ENCODE peak calls at places on chromosomes 6 and 20, in eight cellular contexts. P is dorsolateral prefrontal cortex; B is GM04503; J is PC-3; H is activated T-cell treated with anti-CD3 and anti-CD28 coated beads, Interleukin-2, amount 50 U/mL, for 72 hours; X is occipital lobe; T is skeletal muscle cell; I is Calu3. A is an unnamed sample.

GRCh38 chr6:99333068-99333467 is 16.4 kb downstream of the FAXC start:
- DNase-seq in H (no peak), T (no peak), P (no peak), X (no peak), J (no peak), I (no peak), B (no peak), A (no peak)

GRCh38 chr6:72626126-72626525 is 4.3 kb downstream of the KCNQ5 start:
- DNase-seq in P (no peak), T (no peak), B (no peak), H (no peak), X (no peak), J (no peak), I (no peak), A (no peak)

GRCh38 chr6:52390361-52390727 is 28.4 kb downstream of the PAQR8 start:
- DNase-seq in P (no peak), I (peak; percentile 58), J (peak; percentile 86), H (peak; percentile 51), X (no peak), T (peak; percentile 19), B (no peak), A (no peak)

GRCh38 chr6:107108201-107108890 is 7.0 kb downstream of the BEND3 start:
- DNase-seq in P (no peak), X (no peak), B (no peak), T (no peak), H (no peak), J (no peak), I (no peak), A (no peak)

GRCh38 chr6:704037-704436 is 11.1 kb upstream of the EXOC2 start:
- DNase-seq in T (no peak), B (no peak), P (no peak), X (no peak), H (no peak), J (peak; percentile 48), I (no peak), A (no peak)

GRCh38 chr6:42690151-42690702 is 32.2 kb downstream of the PRPH2 start:
- DNase-seq in P (no peak), J (no peak), I (no peak), H (no peak), X (no peak), B (no peak), T (no peak), A (no peak)

GRCh38 chr6:135537782-135538301 is 40.3 kb upstream of the AHI1 start:
- DNase-seq in J (peak; percentile 82), T (peak; percentile 58), I (peak; percentile 1), P (no peak), B (peak; percentile 27), X (no peak), H (peak; percentile 61), A (no peak)

GRCh38 chr6:42163941-42164340 is 9.2 kb upstream of the GUCA1A start:
- DNase-seq in P (no peak), X (no peak), J (no peak), B (peak; percentile 19), I (no peak), T (no peak), H (no peak), A (no peak)

GRCh38 chr6:143673638-143674037 is 4.1 kb upstream of the PHACTR2 start:
- DNase-seq in J (peak; percentile 91), X (no peak), P (no peak), I (peak; percentile 63), H (no peak), T (peak; percentile 46), B (peak; percentile 62), A (no peak)

GRCh38 chr20:37737806-37738442 is 44.1 kb downstream of the CTNNBL1 start:
- DNase-seq in X (no peak), I (no peak), B (no peak), T (no peak), H (no peak), P (no peak), J (no peak), A (peak; percentile 55)

GRCh38 chr20:1282966-1283365 is 16.9 kb downstream of the SNPH start:
- DNase-seq in P (no peak), B (no peak), I (no peak), H (no peak), J (no peak), X (no peak), T (no peak), A (no peak)

GRCh38 chr6:30926644-30927043 is 5.3 kb downstream of the SFTA2 start:
- DNase-seq in I (peak; percentile 74), T (no peak), J (peak; percentile 52), X (no peak), H (no peak), B (no peak), P (no peak), A (peak; percentile 59)

GRCh38 chr20:37417146-37417856 is 71.4 kb downstream of the SRC start:
- DNase-seq in T (no peak), X (no peak), I (no peak), B (no peak), H (no peak), P (no peak), J (no peak), A (no peak)

GRCh38 chr6:91886183-91886795 is 1299.4 kb upstream of the MAP3K7 start:
- DNase-seq in X (no peak), T (no peak), P (no peak), J (no peak), B (no peak), I (no peak), H (no peak), A (no peak)

GRCh38 chr6:155418017-155418749 is 37.5 kb downstream of the NOX3 start:
- DNase-seq in I (no peak), J (no peak), B (no peak), X (no peak), H (peak; percentile 57), T (peak; percentile 38), P (no peak), A (no peak)

GRCh38 chr6:68729377-68729903 is 94.4 kb downstream of the ADGRB3 start:
- DNase-seq in I (no peak), B (no peak), J (no peak), X (no peak), H (no peak), P (no peak), T (no peak), A (no peak)

GRCh38 chr20:46681032-46681854 is 8.0 kb downstream of the TP53RK start:
- DNase-seq in P (peak; percentile 44), T (no peak), J (peak; percentile 87), B (no peak), X (peak; percentile 32), H (peak; percentile 74), I (peak; percentile 89), A (no peak)

GRCh38 chr6:52027699-52028098 is 59.7 kb downstream of the PKHD1 start:
- DNase-seq in B (no peak), J (no peak), H (no peak), I (no peak), P (no peak), T (no peak), X (no peak), A (no peak)

GRCh38 chr6:22361576-22361975 is 64.7 kb upstream of the PRL start:
- DNase-seq in B (no peak), I (no peak), T (no peak), J (no peak), X (no peak), P (no peak), H (no peak), A (no peak)

GRCh38 chr6:18245642-18246041 is 18.7 kb downstream of the DEK start:
- DNase-seq in J (no peak), I (no peak), X (no peak), B (no peak), T (no peak), H (peak; percentile 55), P (no peak), A (no peak)

GRCh38 chr6:20678831-20679352 is 144.6 kb downstream of the CDKAL1 start:
- DNase-seq in B (no peak), H (no peak), I (no peak), X (no peak), T (no peak), J (peak; percentile 10), P (no peak), A (no peak)

GRCh38 chr20:20894280-20894679 is 181.8 kb upstream of the RALGAPA2 start:
- DNase-seq in B (no peak), P (no peak), I (no peak), J (no peak), T (no peak), X (no peak), H (no peak), A (no peak)

GRCh38 chr6:125102901-125103300 is 50.7 kb upstream of the TPD52L1 start:
- DNase-seq in P (no peak), B (peak; percentile 87), I (peak; percentile 18), H (no peak), J (peak; percentile 74), X (no peak), T (peak; percentile 79), A (no peak)

GRCh38 chr6:6686748-6687601 is 98.5 kb downstream of the LY86 start:
- DNase-seq in P (no peak), J (peak; percentile 99), B (no peak), H (no peak), T (no peak), X (no peak), I (peak; percentile 97), A (peak; percentile 95)

GRCh38 chr20:61723538-61724257 is 342.0 kb downstream of the TAF4 start:
- DNase-seq in J (no peak), H (no peak), B (no peak), X (no peak), T (no peak), P (no peak), I (no peak), A (no peak)

GRCh38 chr20:56417911-56418310 is 5.9 kb downstream of the CASS4 start:
- DNase-seq in I (no peak), B (no peak), T (no peak), H (no peak), P (no peak), J (peak; percentile 33), X (no peak), A (no peak)

GRCh38 chr20:24981750-24982149 is 10.8 kb downstream of the APMAP start:
- DNase-seq in J (no peak), H (no peak), T (no peak), X (no peak), B (no peak), P (no peak), I (no peak), A (peak; percentile 64)

A was measured in left ventricle myocardium superior.